ENCODE peak calls at places on chromosomes 7 and 10, in nine cellular contexts. K is A549, J is HepG2, L is choroid plexus epithelial cell, F is adrenal gland, M is fibroblast of pulmonary artery, E is fibroblast of the aortic adventitia, V is psoas muscle, P is keratinocyte. T is an unnamed sample.

GRCh38 chr10:33152146-33152545 is 182.3 kb downstream of the NRP1 start:
- DNase-seq in K (no peak), J (no peak), L (peak; percentile 44), F (no peak), M (peak; percentile 69), E (peak; percentile 86), V (no peak), P (no peak), T (no peak)

GRCh38 chr10:89369142-89370105 is 8.4 kb upstream of the IFIT1B start:
- DNase-seq in K (peak; percentile 20), J (no peak), L (peak; percentile 79), F (no peak), M (peak; percentile 75), E (peak; percentile 79), V (no peak), P (no peak), T (no peak)

GRCh38 chr7:68107968-68108367 is 1111.3 kb downstream of the TYW1 start:
- DNase-seq in K (no peak), J (no peak), L (no peak), F (no peak), M (no peak), E (no peak), V (no peak), P (no peak), T (no peak)

GRCh38 chr10:955127-955819 is 23.8 kb upstream of the LARP4B start:
- DNase-seq in K (no peak), J (no peak), L (no peak), F (no peak), M (no peak), E (no peak), V (no peak), P (no peak), T (no peak)

GRCh38 chr7:45597286-45597984 is 23.3 kb downstream of the ADCY1 start:
- DNase-seq in K (no peak), J (no peak), L (no peak), F (peak; percentile 17), M (no peak), E (no peak), V (no peak), P (no peak), T (no peak)

GRCh38 chr10:125722811-125723210 is 3.3 kb downstream of the EDRF1 start:
- DNase-seq in K (no peak), J (no peak), L (no peak), F (no peak), M (no peak), E (no peak), V (no peak), P (no peak), T (no peak)

GRCh38 chr7:447523-447922 is 72.1 kb downstream of the PDGFA start:
- DNase-seq in K (no peak), J (no peak), L (no peak), F (no peak), M (no peak), E (no peak), V (no peak), P (no peak), T (no peak)

GRCh38 chr7:133436014-133436428 is 183.1 kb downstream of the EXOC4 start:
- DNase-seq in K (no peak), J (no peak), L (peak; percentile 97), F (peak; percentile 66), M (peak; percentile 90), E (peak; percentile 96), V (no peak), P (no peak), T (no peak)

GRCh38 chr10:30553625-30554442 is 75.7 kb downstream of the LYZL2 start:
- DNase-seq in K (peak; percentile 52), J (peak; percentile 57), L (peak; percentile 79), F (peak; percentile 87), M (peak; percentile 72), E (peak; percentile 71), V (peak; percentile 67), P (no peak), T (no peak)

GRCh38 chr10:98589691-98590090 is 143.0 kb upstream of the HPS1 start:
- DNase-seq in K (no peak), J (no peak), L (no peak), F (no peak), M (no peak), E (no peak), V (no peak), P (no peak), T (no peak)

GRCh38 chr10:75887369-75887768 is 455.9 kb downstream of the LRMDA start:
- DNase-seq in K (no peak), J (no peak), L (no peak), F (no peak), M (no peak), E (no peak), V (no peak), P (no peak), T (no peak)

GRCh38 chr10:98225000-98225399 is 43.0 kb downstream of the LOXL4 start:
- DNase-seq in K (no peak), J (no peak), L (peak; percentile 41), F (no peak), M (no peak), E (peak; percentile 16), V (no peak), P (no peak), T (no peak)

GRCh38 chr10:5543628-5544027 is 18.9 kb downstream of the CALML3 start:
- DNase-seq in K (peak; percentile 33), J (no peak), L (no peak), F (no peak), M (no peak), E (peak; percentile 4), V (no peak), P (no peak), T (no peak)

GRCh38 chr7:87219545-87220025 is at the start of gene TMEM243:
- DNase-seq in K (peak; percentile 51), J (peak; percentile 31), L (peak; percentile 75), F (peak; percentile 85), M (peak; percentile 73), E (peak; percentile 64), V (peak; percentile 85), P (no peak), T (no peak)

DNA sequence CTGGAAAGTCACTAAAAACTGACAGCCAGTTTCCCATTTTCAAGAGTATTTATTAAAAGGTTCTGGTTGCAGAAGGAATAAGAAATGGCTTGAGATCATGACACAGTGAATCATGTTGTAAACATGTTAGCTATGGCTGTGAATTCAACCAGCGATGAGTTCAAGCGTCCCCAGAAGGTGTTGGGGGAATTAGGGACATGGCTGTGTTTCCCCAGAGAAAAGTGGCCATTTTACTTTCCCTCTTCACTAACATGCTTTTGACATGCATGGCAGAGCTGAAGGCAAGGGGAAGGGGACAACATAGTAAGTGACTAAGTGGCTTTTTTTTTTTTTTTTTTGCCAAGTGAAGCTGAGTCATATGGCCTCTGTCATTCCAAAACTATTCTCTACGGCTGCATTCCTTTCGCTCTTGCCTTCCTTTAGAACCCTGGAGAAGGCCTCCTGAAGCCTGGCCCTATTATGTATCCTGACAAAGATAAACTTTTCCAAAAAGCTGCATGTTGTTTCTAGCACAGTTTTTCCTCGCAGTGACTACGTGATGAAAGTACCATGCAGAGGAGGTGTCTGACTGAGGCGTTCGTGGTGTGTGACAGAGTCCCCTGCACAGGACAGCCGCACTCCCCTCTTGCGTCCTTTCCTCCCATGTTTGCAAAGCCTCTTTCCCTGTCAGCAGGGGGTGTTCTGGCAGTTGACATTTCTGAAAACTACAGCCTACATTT is 46.9 kb downstream of the EGFR start:
- DNase-seq in K (peak; percentile 84), J (peak; percentile 82), L (peak; percentile 88), F (peak; percentile 64), M (peak; percentile 90), E (peak; percentile 93), V (no peak), P (no peak), T (no peak)
- H3K4me3 ChIP-seq in K (peak overlapping the region; percentile 13), J (peak overlapping the region; percentile 49), L (no peak overlapping the region), F (no peak overlapping the region), M (peak overlapping the region; percentile 13), E (peak overlapping the region; percentile 44), V (peak overlapping the region; percentile 49), P (no peak overlapping the region), T (no peak overlapping the region)

DNA sequence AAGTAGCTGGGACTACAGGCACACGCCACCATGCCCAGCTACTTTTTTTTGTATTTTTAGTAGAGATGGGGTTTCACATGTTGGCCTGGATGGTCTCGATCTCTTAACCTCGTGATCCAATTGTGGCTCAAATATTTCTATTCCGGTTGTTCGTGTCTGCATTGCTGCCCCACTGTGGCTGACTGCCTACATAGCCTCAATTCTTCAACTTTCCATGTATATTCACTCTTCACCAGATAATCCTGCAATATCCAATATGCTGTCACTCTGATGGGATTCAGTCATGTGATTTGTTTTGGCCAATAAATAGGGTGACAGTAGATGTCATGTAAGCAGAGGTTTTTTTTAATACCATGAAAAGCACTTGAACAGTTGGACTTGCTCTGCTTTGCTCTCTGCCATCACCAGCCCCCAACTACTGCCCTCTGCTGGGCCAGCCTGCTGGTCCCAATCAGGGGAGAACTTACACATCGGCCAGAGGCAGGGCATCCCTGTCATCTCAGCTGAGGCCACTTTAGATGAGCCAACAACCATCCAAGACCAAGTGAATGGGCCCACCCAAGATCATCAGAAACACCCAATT is 56.7 kb downstream of the NSUN6 start:
- DNase-seq in K (peak; percentile 52), J (peak; percentile 11), L (peak; percentile 23), F (no peak), M (no peak), E (no peak), V (no peak), P (no peak), T (no peak)
- TF ChIP-seq CTCF in K (peak; percentile 51), J (peak; percentile 61), L (peak; percentile 51), F (no peak), M (peak; percentile 16), E (peak; percentile 26), V (no peak), P (peak; percentile 44), T (peak; percentile 17)

DNA sequence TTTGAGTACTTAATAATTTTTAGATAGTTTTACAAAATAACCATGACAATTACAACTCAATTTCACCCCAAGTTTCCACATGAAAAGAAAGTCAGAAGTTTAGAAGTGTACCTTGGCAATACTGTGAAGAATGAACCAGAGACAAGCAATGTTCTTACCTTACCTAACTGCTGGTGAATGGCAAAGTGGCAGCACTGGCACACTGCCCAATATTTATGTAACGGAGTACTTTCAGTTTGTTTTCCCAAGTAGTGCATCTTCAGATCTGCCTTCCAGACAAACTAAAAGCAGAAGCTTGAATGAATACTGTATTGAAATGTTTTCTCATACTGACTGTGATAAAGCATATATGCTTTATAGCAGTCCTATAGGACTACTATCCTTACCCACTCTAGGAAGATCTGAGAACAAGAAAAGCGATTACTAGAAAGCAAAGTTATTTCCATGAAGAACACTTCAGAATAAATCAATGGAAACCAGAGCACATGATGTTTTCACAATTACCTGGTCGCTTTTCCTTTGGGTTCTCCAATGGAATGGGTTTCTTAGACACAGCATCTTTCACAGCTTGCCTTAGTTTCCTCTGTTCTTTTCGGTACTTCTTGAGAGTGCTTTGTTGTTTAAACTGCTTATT is 1.5 kb downstream of the NOC3L start:
- DNase-seq in K (peak; percentile 21), J (peak; percentile 43), L (peak; percentile 48), F (peak; percentile 83), M (peak; percentile 36), E (peak; percentile 42), V (no peak), P (no peak), T (no peak)
- H3K4me3 ChIP-seq in K (peak overlapping the region; percentile 75), J (peak overlapping the region; percentile 74), L (peak overlapping the region; percentile 3), F (no peak overlapping the region), M (peak overlapping the region; percentile 79), E (peak overlapping the region; percentile 36), V (peak overlapping the region; percentile 87), P (peak overlapping the region; percentile 65), T (peak overlapping the region; percentile 66)

GRCh38 chr7:117645456-117646181 is 165.8 kb downstream of the CFTR start:
- DNase-seq in K (peak; percentile 16), J (no peak), L (peak; percentile 79), F (no peak), M (peak; percentile 80), E (peak; percentile 84), V (no peak), P (peak; percentile 15), T (no peak)

GRCh38 chr7:117652943-117653700 is 173.3 kb downstream of the CFTR start:
- DNase-seq in K (no peak), J (no peak), L (no peak), F (no peak), M (no peak), E (no peak), V (no peak), P (no peak), T (no peak)

GRCh38 chr7:117648203-117648866 is 168.5 kb downstream of the CFTR start:
- DNase-seq in K (no peak), J (no peak), L (no peak), F (no peak), M (no peak), E (no peak), V (no peak), P (no peak), T (no peak)
- TF ChIP-seq CTCF in K (no peak), J (no peak), L (no peak), F (no peak), M (no peak), E (no peak), V (no peak), P (no peak), T (no peak)

T was measured in LNCaP clone FGC.